ENCODE peak calls at places on chromosomes 11 and 22, in seven cellular contexts. U is cardiac fibroblast, O is ascending aorta, K is OCI-LY7, H is fibroblast of pulmonary artery, A is H9, P is colonic mucosa. F is an unnamed sample.

GRCh38 chr22:48886604-48887393 is 940.9 kb downstream of the BRD1 start:
- DNase-seq in A (peak), P (no peak), H (no peak), O (peak), U (no peak), K (no peak), F (no peak)

GRCh38 chr11:2549080-2549479 is 104.3 kb downstream of the KCNQ1 start:
- DNase-seq in O (peak), H (no peak), A (no peak), P (no peak), K (no peak), U (no peak), F (no peak)

GRCh38 chr11:1050581-1051355 is 14.2 kb upstream of the MUC6 start:
- DNase-seq in K (peak), H (peak), U (peak), P (peak), O (no peak), A (peak), F (no peak)

GRCh38 chr11:115182282-115182952 is 321.8 kb downstream of the CADM1 start:
- DNase-seq in P (no peak), H (no peak), K (no peak), U (no peak), A (no peak), O (no peak), F (no peak)

GRCh38 chr11:95547974-95548373 is 241.6 kb downstream of the FAM76B start:
- DNase-seq in K (no peak), O (no peak), U (no peak), P (no peak), A (no peak), H (no peak), F (no peak)

GRCh38 chr11:15801126-15801525 is 555.2 kb downstream of the SOX6 start:
- DNase-seq in A (no peak), P (no peak), U (no peak), K (no peak), O (no peak), H (no peak), F (no peak)

GRCh38 chr11:72642815-72643511 is 31.3 kb downstream of the PDE2A start:
- DNase-seq in H (peak), P (peak), A (peak), O (peak), K (peak), U (peak), F (no peak)

GRCh38 chr11:44261800-44262591 is 47.9 kb downstream of the ALX4 start:
- DNase-seq in O (no peak), P (no peak), A (no peak), H (no peak), K (no peak), U (no peak), F (no peak)

GRCh38 chr11:827861-828167 is at the start of gene CRACR2B:
- DNase-seq in K (no peak), P (peak), H (no peak), U (no peak), O (no peak), A (no peak), F (no peak)

GRCh38 chr22:48205790-48206189 is 1443.3 kb downstream of the TBC1D22A start:
- DNase-seq in P (peak), H (no peak), O (no peak), A (no peak), K (no peak), U (no peak), F (no peak)

GRCh38 chr22:17872491-17872890 is 98.2 kb upstream of the BID start:
- DNase-seq in K (no peak), O (no peak), U (no peak), P (no peak), H (no peak), A (no peak), F (no peak)

GRCh38 chr11:2259466-2259830 is 10.9 kb downstream of the ASCL2 start:
- DNase-seq in K (no peak), P (peak), A (peak), O (peak), U (no peak), H (no peak), F (no peak)

GRCh38 chr22:50441428-50441993 is 33.3 kb downstream of the SBF1 start:
- DNase-seq in P (no peak), A (no peak), K (no peak), U (no peak), H (no peak), O (no peak), F (no peak)

GRCh38 chr11:83042966-83043711 is 28.6 kb downstream of the RAB30 start:
- DNase-seq in K (no peak), H (peak), O (no peak), U (peak), P (no peak), A (no peak), F (no peak)

GRCh38 chr22:25779426-25779825 is 37.4 kb downstream of the MYO18B start:
- DNase-seq in A (no peak), U (no peak), K (no peak), P (no peak), O (no peak), H (no peak), F (no peak)

GRCh38 chr22:37260939-37261338 is 16.9 kb upstream of the RAC2 start:
- DNase-seq in A (peak), H (peak), K (peak), O (peak), U (peak), P (peak), F (no peak)

GRCh38 chr22:20551805-20552449 is 44.5 kb downstream of the MED15 start:
- DNase-seq in K (no peak), H (peak), U (no peak), A (no peak), O (peak), P (no peak), F (no peak)

GRCh38 chr11:73019996-73020395 is 122.1 kb downstream of the FCHSD2 start:
- DNase-seq in O (no peak), H (no peak), A (no peak), K (no peak), P (no peak), U (no peak), F (no peak)

GRCh38 chr11:121578216-121579063 is 125.7 kb upstream of the SORL1-AS1 start:
- DNase-seq in K (no peak), H (peak), A (no peak), P (no peak), O (no peak), U (no peak), F (no peak)

GRCh38 chr11:829116-829945 is 1.6 kb downstream of the CRACR2B start:
- DNase-seq in U (no peak), H (no peak), K (no peak), O (no peak), P (peak), A (peak), F (no peak)

GRCh38 chr22:40529817-40530216 is 106.7 kb downstream of the MRTFA start:
- DNase-seq in U (no peak), H (no peak), A (no peak), K (no peak), O (no peak), P (no peak), F (no peak)

GRCh38 chr22:26709617-26710390 is 52.4 kb downstream of the MIAT start:
- DNase-seq in K (no peak), O (no peak), U (peak), P (no peak), H (peak), A (no peak), F (no peak)

GRCh38 chr11:114290503-114291239 is 5.5 kb upstream of the NNMT start:
- DNase-seq in A (no peak), O (no peak), K (no peak), H (peak), P (no peak), U (peak), F (no peak)

GRCh38 chr11:45100338-45100737 is 46.1 kb upstream of the PRDM11 start:
- DNase-seq in O (peak), H (peak), K (no peak), P (peak), A (peak), U (peak), F (no peak)

GRCh38 chr11:76206327-76207081 is at the start of gene WNT11:
- DNase-seq in A (peak), U (peak), P (peak), K (no peak), O (peak), H (no peak), F (no peak)

GRCh38 chr11:96161271-96162089 is 181.5 kb downstream of the MAML2 start:
- DNase-seq in H (peak), A (no peak), P (no peak), K (no peak), U (peak), O (no peak), F (no peak)

GRCh38 chr22:35705141-35705540 is 12.5 kb upstream of the APOL5 start:
- DNase-seq in U (peak), H (peak), K (no peak), P (no peak), O (no peak), A (no peak), F (no peak)

GRCh38 chr11:114091791-114092397 is 32.4 kb downstream of the ZBTB16 start:
- DNase-seq in H (no peak), O (peak), U (no peak), A (no peak), K (no peak), P (no peak), F (no peak)

GRCh38 chr11:16404781-16405180 is 48.4 kb upstream of the SOX6 start:
- DNase-seq in P (no peak), U (no peak), H (no peak), A (no peak), K (no peak), O (no peak), F (no peak)

GRCh38 chr11:65571940-65572339 is 398 bp upstream of the FAM89B start:
- DNase-seq in U (peak), H (peak), P (no peak), O (no peak), A (peak), K (peak), F (no peak)

GRCh38 chr11:126637800-126638175 is 282.3 kb downstream of the ST3GAL4 start:
- DNase-seq in U (peak), O (no peak), A (no peak), K (no peak), P (no peak), H (peak), F (no peak)

GRCh38 chr11:28110839-28111235 is 2.6 kb downstream of the METTL15 start:
- DNase-seq in U (no peak), O (no peak), P (peak), H (no peak), A (no peak), K (no peak), F (no peak)

GRCh38 chr22:36419177-36419911 is 31.6 kb upstream of the MYH9 start:
- DNase-seq in H (peak), A (no peak), K (no peak), O (no peak), U (peak), P (peak), F (no peak)

GRCh38 chr11:69463181-69463891 is 18.1 kb upstream of the LINC01488 start:
- DNase-seq in H (peak), O (no peak), A (no peak), K (no peak), U (peak), P (no peak), F (no peak)

GRCh38 chr11:17548444-17548843 is 1.4 kb downstream of the OTOG start:
- DNase-seq in U (no peak), P (no peak), O (peak), A (peak), K (peak), H (no peak), F (no peak)
- TF ChIP-seq CTCF in U (no peak), P (no peak), O (no peak), A (peak), K (no peak), H (no peak), F (no peak)

GRCh38 chr22:31347251-31348008 is 1.3 kb upstream of the PATZ1 start:
- DNase-seq in O (peak), K (peak), P (peak), U (peak), A (peak), H (peak), F (no peak)
- TF ChIP-seq CTCF in O (no peak), K (no peak), P (no peak), U (no peak), A (no peak), H (no peak), F (no peak)

DNA sequence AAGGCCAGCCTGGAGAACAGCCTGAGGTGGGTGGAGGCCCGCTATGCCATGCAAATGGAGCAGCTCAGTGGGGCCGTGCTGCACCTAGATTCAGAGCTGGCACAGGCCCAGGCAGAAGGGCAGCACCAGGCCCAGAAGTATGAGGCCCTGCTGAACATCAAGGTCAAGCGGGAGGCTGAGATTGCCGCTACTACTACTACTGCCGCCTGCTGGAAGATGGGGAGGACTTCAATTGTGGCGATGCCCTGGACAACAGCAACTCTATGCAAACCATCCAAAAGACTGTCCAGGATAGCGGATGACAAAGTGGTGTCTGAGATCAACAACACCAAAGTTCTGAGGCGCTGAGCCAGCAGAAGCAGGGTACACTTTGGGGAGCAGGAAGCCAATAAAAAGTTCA is 3.1 kb upstream of the TMEM218 start:
- DNase-seq in A (peak), O (no peak), P (no peak), U (no peak), K (no peak), H (no peak), F (no peak)
- TF ChIP-seq CTCF in A (peak), O (no peak), P (no peak), U (peak), K (peak), H (peak), F (no peak)

DNA sequence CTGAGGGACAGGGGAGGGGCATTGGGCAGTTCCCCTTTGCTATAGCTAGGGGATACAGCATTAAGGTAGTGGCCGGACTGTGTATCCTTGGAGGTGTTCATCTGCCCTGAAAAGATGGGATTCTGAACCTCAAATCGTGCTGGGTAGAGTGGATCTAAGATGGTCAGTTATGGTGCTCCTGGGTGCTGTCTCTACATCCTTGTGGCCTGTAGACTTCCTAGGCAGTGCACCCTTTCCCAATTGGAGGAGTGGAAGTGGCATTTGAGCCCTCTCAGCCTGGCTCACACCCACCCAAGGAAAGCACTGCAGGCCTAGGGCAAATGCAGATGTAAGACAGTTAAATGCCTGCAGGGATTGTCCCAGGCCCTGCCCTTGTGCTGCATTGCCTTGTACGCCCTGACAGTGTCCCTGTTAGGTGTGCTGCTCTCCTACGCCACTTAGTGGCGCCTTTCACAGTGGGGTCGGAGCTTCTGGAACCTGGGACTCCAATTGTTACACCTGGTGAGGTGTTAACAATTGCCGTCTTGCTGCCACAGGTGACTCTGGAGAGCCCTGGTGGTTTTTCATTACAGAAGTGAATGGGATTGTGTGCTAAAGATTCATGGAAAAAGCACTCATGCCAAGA is 35.0 kb downstream of the PPFIBP2 start:
- DNase-seq in U (no peak), P (peak), K (peak), O (no peak), H (no peak), A (peak), F (no peak)
- TF ChIP-seq CTCF in U (no peak), P (peak), K (peak), O (no peak), H (no peak), A (peak), F (no peak)

DNA sequence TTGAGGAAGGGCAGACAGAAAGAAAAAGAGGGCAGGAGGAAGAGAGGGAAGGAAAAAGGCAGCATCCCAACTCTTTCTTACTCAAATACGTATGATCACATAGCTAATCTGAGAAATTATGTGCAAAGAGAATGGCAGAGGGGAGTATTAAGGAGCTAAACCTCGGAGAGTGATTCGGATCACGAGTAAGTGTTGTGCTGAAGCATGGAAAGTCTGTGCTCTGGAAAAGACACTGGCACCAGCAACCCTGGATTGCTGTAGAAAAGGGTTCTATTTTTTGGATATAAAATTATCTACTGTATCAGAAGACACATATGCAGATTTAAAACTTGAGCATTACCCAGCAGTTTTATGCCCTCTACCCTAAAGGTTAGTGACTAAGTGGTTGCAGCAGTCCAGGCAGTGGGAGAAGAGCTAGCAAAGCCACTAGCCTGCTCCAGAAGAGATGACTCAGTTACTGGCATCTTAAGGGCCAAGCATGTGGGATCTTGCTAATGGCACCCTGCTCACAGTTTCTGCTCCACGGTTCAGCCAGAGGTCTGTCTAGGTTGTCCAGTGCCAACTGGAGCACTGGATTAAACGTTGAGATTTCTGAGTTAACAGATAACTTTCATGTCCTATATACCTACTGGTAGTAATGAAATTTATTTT is 151.7 kb downstream of the SWAP70 start:
- DNase-seq in U (peak), O (no peak), H (peak), A (no peak), P (no peak), K (no peak), F (no peak)
- TF ChIP-seq CTCF in U (no peak), O (no peak), H (no peak), A (no peak), P (no peak), K (no peak), F (no peak)

DNA sequence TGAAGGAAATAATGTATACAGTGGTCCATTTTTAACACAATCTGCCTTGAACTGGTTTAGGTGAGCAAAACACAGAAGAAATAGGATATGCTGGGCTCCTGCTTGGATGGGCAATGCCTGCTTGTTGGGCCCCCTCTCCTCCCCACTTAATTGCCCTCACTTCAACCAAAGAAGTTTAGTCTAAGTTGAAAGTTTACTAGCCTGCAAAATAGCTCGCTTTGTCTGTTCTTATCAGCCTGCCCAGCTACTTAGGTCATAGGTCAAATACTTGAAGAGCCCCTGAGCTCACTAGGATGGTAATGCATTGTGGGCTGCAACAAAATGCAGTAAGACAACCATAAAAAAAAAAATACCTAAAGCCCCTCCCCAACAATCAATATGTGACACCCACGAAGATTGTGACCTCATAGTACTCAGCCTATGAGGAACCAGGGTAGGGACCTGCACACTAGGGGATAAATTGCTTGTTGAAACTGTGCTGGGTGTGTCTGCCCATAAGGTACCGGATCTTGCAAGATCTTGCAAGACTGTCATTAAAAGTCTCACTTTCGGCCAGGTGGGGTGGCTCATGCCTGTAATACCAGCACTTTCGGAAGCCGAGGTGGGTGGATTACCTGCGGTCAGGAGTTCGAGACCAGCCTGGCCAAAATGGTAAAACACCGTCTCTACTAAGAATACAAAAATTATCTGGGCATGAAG is 10.9 kb downstream of the DRICH1 start:
- DNase-seq in A (no peak), K (no peak), O (no peak), H (no peak), U (no peak), P (peak), F (no peak)
- TF ChIP-seq CTCF in A (no peak), K (no peak), O (no peak), H (no peak), U (no peak), P (no peak), F (no peak)

F was measured in thoracic aorta.